ENCODE peak calls at places on chromosomes 7 and 10, in nine cellular contexts. X is neural progenitor cell, Z is colonic mucosa, G is GM12878, K is HCT116, H is mammary epithelial cell, O is IMR-90, J is NT2/D1, B is mesendoderm. C is an unnamed sample.
A peak's percentile ranks its signal among the peaks of the same experiment; 100 is the strongest.

GRCh38 chr7:28163955-28164354 is 16.6 kb downstream of the JAZF1 start:
- DNase-seq in X (no peak), Z (no peak), G (no peak), K (no peak), H (no peak), O (peak; percentile 91), J (no peak), B (no peak), C (no peak)

GRCh38 chr7:99677646-99678045 is 2.1 kb downstream of the CYP3A5 start:
- DNase-seq in X (no peak), Z (no peak), G (no peak), K (no peak), H (no peak), O (no peak), J (no peak), B (no peak), C (no peak)

GRCh38 chr10:451021-451471 is 238.4 kb downstream of the DIP2C start:
- DNase-seq in X (no peak), Z (no peak), G (peak; percentile 58), K (no peak), H (peak; percentile 19), O (no peak), J (no peak), B (no peak), C (peak; percentile 77)

GRCh38 chr10:118737594-118738302 is 17.0 kb downstream of the CACUL1 start:
- DNase-seq in X (no peak), Z (peak; percentile 51), G (no peak), K (no peak), H (no peak), O (no peak), J (no peak), B (no peak), C (no peak)

GRCh38 chr7:100705753-100706671 is at the start of gene POP7:
- DNase-seq in X (peak; percentile 100), Z (peak; percentile 99), G (peak; percentile 90), K (peak; percentile 95), H (peak; percentile 97), O (peak; percentile 97), J (peak; percentile 98), B (peak; percentile 99), C (peak; percentile 99)

GRCh38 chr7:50865450-50865849 is 82.8 kb upstream of the GRB10 start:
- DNase-seq in X (no peak), Z (no peak), G (no peak), K (no peak), H (no peak), O (no peak), J (no peak), B (no peak), C (no peak)

GRCh38 chr7:152624218-152624617 is 51.7 kb downstream of the XRCC2 start:
- DNase-seq in X (no peak), Z (no peak), G (no peak), K (no peak), H (no peak), O (no peak), J (no peak), B (no peak), C (no peak)

GRCh38 chr7:127850195-127850594 is 181.0 kb downstream of the LRRC4 start:
- DNase-seq in X (no peak), Z (no peak), G (no peak), K (no peak), H (no peak), O (peak; percentile 17), J (no peak), B (no peak), C (no peak)

GRCh38 chr7:90212149-90212495 is 582 bp downstream of the STEAP2 start:
- DNase-seq in X (no peak), Z (peak; percentile 46), G (no peak), K (no peak), H (no peak), O (no peak), J (peak; percentile 3), B (peak; percentile 71), C (no peak)

GRCh38 chr7:105682331-105683070 is 101.2 kb upstream of the EFCAB10 start:
- DNase-seq in X (no peak), Z (no peak), G (no peak), K (no peak), H (no peak), O (no peak), J (no peak), B (no peak), C (no peak)

GRCh38 chr10:128631801-128632241 is 505.6 kb upstream of the MKI67 start:
- DNase-seq in X (peak; percentile 51), Z (no peak), G (no peak), K (peak; percentile 35), H (peak; percentile 20), O (no peak), J (no peak), B (peak; percentile 59), C (no peak)

GRCh38 chr7:100693312-100694195 is 496 bp downstream of the GIGYF1 start:
- DNase-seq in X (peak; percentile 78), Z (no peak), G (no peak), K (no peak), H (no peak), O (no peak), J (no peak), B (no peak), C (peak; percentile 74)

GRCh38 chr10:18104223-18104872 is 35.9 kb upstream of the CACNB2 start:
- DNase-seq in X (peak; percentile 56), Z (peak; percentile 64), G (no peak), K (peak; percentile 28), H (peak; percentile 8), O (peak; percentile 43), J (peak; percentile 8), B (peak; percentile 45), C (no peak)

GRCh38 chr10:21349912-21350286 is 175.6 kb downstream of the SKIDA1 start:
- DNase-seq in X (no peak), Z (no peak), G (no peak), K (no peak), H (no peak), O (no peak), J (no peak), B (no peak), C (no peak)

GRCh38 chr7:158710651-158711102 is 6.1 kb upstream of the NCAPG2 start:
- DNase-seq in X (no peak), Z (no peak), G (no peak), K (no peak), H (peak; percentile 65), O (peak; percentile 23), J (no peak), B (no peak), C (no peak)

GRCh38 chr10:132135398-132135872 is 51.3 kb upstream of the DPYSL4 start:
- DNase-seq in X (no peak), Z (no peak), G (no peak), K (no peak), H (no peak), O (no peak), J (no peak), B (peak; percentile 20), C (peak; percentile 62)

GRCh38 chr10:51786684-51787035 is 87.3 kb upstream of the CSTF2T start:
- DNase-seq in X (no peak), Z (no peak), G (no peak), K (no peak), H (no peak), O (peak; percentile 45), J (no peak), B (no peak), C (no peak)

GRCh38 chr10:12847361-12847975 is 154.0 kb downstream of the CCDC3 start:
- DNase-seq in X (peak; percentile 74), Z (peak; percentile 32), G (no peak), K (peak; percentile 43), H (no peak), O (no peak), J (peak; percentile 20), B (peak; percentile 86), C (no peak)

DNA sequence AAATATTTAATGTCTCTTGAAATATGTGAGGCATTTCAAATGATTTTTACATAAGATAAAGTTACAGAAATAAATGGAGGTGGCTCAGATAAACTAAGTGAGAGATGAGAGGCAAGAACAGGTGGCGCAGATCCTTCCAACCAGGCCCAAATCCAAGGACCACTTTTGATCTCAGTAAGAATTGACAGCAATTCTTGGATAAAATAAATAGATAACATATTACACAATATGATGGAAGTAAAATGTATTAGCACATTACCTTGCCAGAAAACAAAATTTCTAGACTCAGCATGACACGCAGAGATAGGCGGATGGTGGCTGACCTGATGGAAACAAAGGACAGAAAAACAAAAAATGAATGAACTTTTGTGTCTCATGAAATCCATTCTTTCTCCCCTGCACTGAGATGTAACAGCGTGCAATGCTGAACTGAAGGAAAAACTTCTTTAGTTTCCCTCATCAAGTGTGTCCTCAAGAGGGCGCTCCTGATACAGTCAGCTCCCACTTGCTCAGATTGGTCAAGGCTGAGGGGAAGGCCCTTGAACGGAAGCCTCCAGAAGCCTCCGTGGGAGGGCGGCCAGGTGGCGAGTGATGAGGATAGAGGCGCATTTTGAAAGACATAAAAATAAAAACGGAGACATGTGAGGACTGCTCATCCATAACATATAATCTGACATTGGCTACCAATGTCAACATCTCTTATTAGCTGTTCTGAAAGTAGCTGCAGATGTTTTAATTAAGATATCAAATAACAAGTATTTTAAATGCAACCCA is 62.8 kb upstream of the GSDME start:
- DNase-seq in X (peak; percentile 84), Z (peak; percentile 92), G (no peak), K (peak; percentile 84), H (peak; percentile 82), O (peak; percentile 90), J (peak; percentile 92), B (peak; percentile 92), C (peak; percentile 85)
- H3K9ac ChIP-seq in X (no peak overlapping the region), Z (no peak overlapping the region), G (peak overlapping the region; percentile 43), K (peak overlapping the region; percentile 65), H (peak overlapping the region; percentile 57), O (peak overlapping the region; percentile 18), J (no peak overlapping the region), B (no peak overlapping the region), C (no peak overlapping the region)

GRCh38 chr10:31603245-31604087 is 284.4 kb downstream of the ZEB1 start:
- DNase-seq in X (peak; percentile 99), Z (peak; percentile 93), G (peak; percentile 66), K (peak; percentile 90), H (peak; percentile 81), O (peak; percentile 83), J (peak; percentile 93), B (peak; percentile 98), C (peak; percentile 98)
- H3K9ac ChIP-seq in X (no peak overlapping the region), Z (peak overlapping the region; percentile 38), G (peak overlapping the region; percentile 54), K (peak overlapping the region; percentile 75), H (no peak overlapping the region), O (peak overlapping the region; percentile 72), J (peak overlapping the region; percentile 80), B (peak overlapping the region; percentile 79), C (peak overlapping the region; percentile 78)

DNA sequence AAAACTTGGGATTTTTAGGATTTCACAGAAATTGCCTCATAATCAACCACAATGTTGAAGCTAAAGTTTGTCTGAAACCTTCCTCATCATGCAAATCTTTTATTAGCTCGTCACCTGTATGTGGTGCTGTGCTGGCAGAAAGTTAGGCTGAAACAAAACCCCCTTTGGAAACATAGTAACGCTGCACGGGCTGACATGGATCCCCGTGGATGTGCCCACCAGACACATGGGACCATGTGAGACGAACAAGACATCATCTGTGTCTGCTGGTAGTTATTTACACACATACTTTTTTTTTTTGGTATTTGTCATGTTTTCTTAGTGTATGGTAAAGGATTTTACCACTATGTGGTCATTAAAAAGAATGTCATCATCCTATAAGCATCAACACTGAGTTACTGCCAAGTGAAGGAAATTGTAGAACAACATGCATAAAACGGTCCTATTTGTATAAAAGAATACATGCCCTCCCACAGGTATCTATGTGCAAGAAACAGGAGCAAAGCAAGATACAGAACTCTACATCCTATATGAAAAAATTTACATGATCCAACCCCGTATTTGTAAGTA is 113.5 kb upstream of the AFAP1L2 start:
- DNase-seq in X (no peak), Z (no peak), G (no peak), K (no peak), H (no peak), O (no peak), J (no peak), B (no peak), C (no peak)
- H3K9ac ChIP-seq in X (no peak overlapping the region), Z (no peak overlapping the region), G (no peak overlapping the region), K (no peak overlapping the region), H (no peak overlapping the region), O (no peak overlapping the region), J (no peak overlapping the region), B (no peak overlapping the region), C (peak overlapping the region; percentile 17)

GRCh38 chr7:98278936-98279335 is 2.5 kb upstream of the BRI3 start:
- DNase-seq in X (no peak), Z (no peak), G (no peak), K (no peak), H (no peak), O (no peak), J (no peak), B (no peak), C (no peak)
- H3K9ac ChIP-seq in X (no peak overlapping the region), Z (no peak overlapping the region), G (no peak overlapping the region), K (no peak overlapping the region), H (no peak overlapping the region), O (no peak overlapping the region), J (no peak overlapping the region), B (no peak overlapping the region), C (no peak overlapping the region)

C was measured in kidney.